ENCODE peak calls at places on chromosomes 3 and 15, in nine cellular contexts. J is mucosa of descending colon, L is GM12878, Q is H9, C is Calu3, X is uterus, K is heart left ventricle, I is osteocyte, B is left lung. Y is an unnamed sample.

GRCh38 chr15:78638658-78639314 is 2.2 kb downstream of the CHRNB4 start:
- DNase-seq in J (no peak), L (no peak), Q (peak; percentile 82), C (peak; percentile 81), X (no peak), K (peak; percentile 48), I (no peak), B (no peak), Y (peak; percentile 89)

GRCh38 chr15:92666780-92667179 is 11.2 kb upstream of the FAM174B start:
- DNase-seq in J (no peak), L (no peak), Q (no peak), C (no peak), X (no peak), K (peak; percentile 82), I (no peak), B (peak; percentile 46), Y (no peak)

GRCh38 chr15:43920815-43921214 is 94.0 kb downstream of the WDR76 start:
- DNase-seq in J (no peak), L (no peak), Q (no peak), C (no peak), X (no peak), K (no peak), I (no peak), B (no peak), Y (peak; percentile 44)

GRCh38 chr15:77107068-77107467 is 36.2 kb upstream of the TSPAN3 start:
- DNase-seq in J (no peak), L (no peak), Q (no peak), C (no peak), X (peak; percentile 44), K (peak; percentile 84), I (no peak), B (no peak), Y (no peak)

GRCh38 chr15:74027688-74028087 is 33.2 kb downstream of the PML start:
- DNase-seq in J (no peak), L (no peak), Q (no peak), C (no peak), X (no peak), K (no peak), I (no peak), B (peak; percentile 30), Y (no peak)

GRCh38 chr3:56683122-56683817 is at the start of gene TASOR:
- DNase-seq in J (peak; percentile 92), L (no peak), Q (peak; percentile 77), C (peak; percentile 90), X (peak; percentile 83), K (peak; percentile 90), I (peak; percentile 90), B (peak; percentile 86), Y (peak; percentile 72)

GRCh38 chr15:48550822-48551525 is 94.5 kb downstream of the FBN1 start:
- DNase-seq in J (no peak), L (no peak), Q (no peak), C (no peak), X (no peak), K (no peak), I (no peak), B (no peak), Y (no peak)

GRCh38 chr15:69031013-69032001 is 16.8 kb downstream of the NOX5 start:
- DNase-seq in J (peak; percentile 74), L (no peak), Q (peak; percentile 86), C (peak; percentile 66), X (no peak), K (peak; percentile 50), I (peak; percentile 75), B (peak; percentile 63), Y (peak; percentile 60)

GRCh38 chr15:78915341-78916087 is 29.3 kb downstream of the CTSH start:
- DNase-seq in J (peak; percentile 32), L (no peak), Q (no peak), C (no peak), X (peak; percentile 80), K (peak; percentile 75), I (peak; percentile 46), B (peak; percentile 86), Y (no peak)

GRCh38 chr15:34855893-34856292 is 60.5 kb upstream of the ACTC1 start:
- DNase-seq in J (no peak), L (no peak), Q (no peak), C (no peak), X (no peak), K (peak; percentile 30), I (no peak), B (no peak), Y (no peak)

GRCh38 chr3:195007794-195008193 is 263.2 kb downstream of the XXYLT1 start:
- DNase-seq in J (no peak), L (no peak), Q (peak; percentile 9), C (no peak), X (no peak), K (no peak), I (no peak), B (no peak), Y (no peak)

GRCh38 chr3:4976109-4976508 is 3.1 kb upstream of the BHLHE40 start:
- DNase-seq in J (peak; percentile 62), L (no peak), Q (peak; percentile 83), C (peak; percentile 77), X (no peak), K (peak; percentile 50), I (no peak), B (peak; percentile 85), Y (no peak)

GRCh38 chr3:108312656-108313055 is 16.3 kb downstream of the HHLA2 start:
- DNase-seq in J (no peak), L (no peak), Q (no peak), C (no peak), X (no peak), K (no peak), I (no peak), B (no peak), Y (no peak)

GRCh38 chr3:186552408-186553031 is 8.3 kb upstream of the CRYGS start:
- DNase-seq in J (no peak), L (no peak), Q (no peak), C (no peak), X (no peak), K (no peak), I (no peak), B (no peak), Y (no peak)

GRCh38 chr3:135706758-135707375 is 258.7 kb upstream of the PPP2R3A start:
- DNase-seq in J (no peak), L (no peak), Q (no peak), C (no peak), X (no peak), K (no peak), I (no peak), B (no peak), Y (no peak)

GRCh38 chr3:42660898-42661297 is 7.4 kb downstream of the ZBTB47 start:
- DNase-seq in J (no peak), L (no peak), Q (peak; percentile 53), C (no peak), X (no peak), K (peak; percentile 64), I (no peak), B (no peak), Y (no peak)
- TF ChIP-seq CTCF in J (no peak), L (peak; percentile 30), Q (peak; percentile 48), C (no peak), X (no peak), K (no peak), I (no peak), B (no peak), Y (no peak)

GRCh38 chr3:41222012-41222411 is 22.7 kb downstream of the CTNNB1 start:
- DNase-seq in J (no peak), L (no peak), Q (no peak), C (no peak), X (no peak), K (no peak), I (no peak), B (no peak), Y (no peak)
- TF ChIP-seq CTCF in J (no peak), L (no peak), Q (no peak), C (no peak), X (no peak), K (no peak), I (no peak), B (no peak), Y (no peak)

GRCh38 chr3:47024932-47025331 is 45.5 kb downstream of the NBEAL2 start:
- DNase-seq in J (no peak), L (no peak), Q (no peak), C (no peak), X (no peak), K (no peak), I (no peak), B (no peak), Y (no peak)
- TF ChIP-seq CTCF in J (no peak), L (peak; percentile 22), Q (no peak), C (no peak), X (no peak), K (no peak), I (no peak), B (no peak), Y (no peak)

GRCh38 chr3:188446791-188447190 is 292.8 kb downstream of the LPP start:
- DNase-seq in J (no peak), L (no peak), Q (no peak), C (no peak), X (no peak), K (no peak), I (no peak), B (no peak), Y (no peak)

GRCh38 chr3:188446014-188446413 is 292.1 kb downstream of the LPP start:
- DNase-seq in J (no peak), L (peak; percentile 70), Q (no peak), C (no peak), X (no peak), K (no peak), I (no peak), B (no peak), Y (no peak)

GRCh38 chr3:188452158-188452772 is 298.3 kb downstream of the LPP start:
- DNase-seq in J (no peak), L (no peak), Q (no peak), C (no peak), X (no peak), K (no peak), I (no peak), B (no peak), Y (no peak)

GRCh38 chr3:188449421-188449820 is 295.5 kb downstream of the LPP start:
- DNase-seq in J (no peak), L (no peak), Q (no peak), C (no peak), X (no peak), K (no peak), I (no peak), B (no peak), Y (no peak)

DNA sequence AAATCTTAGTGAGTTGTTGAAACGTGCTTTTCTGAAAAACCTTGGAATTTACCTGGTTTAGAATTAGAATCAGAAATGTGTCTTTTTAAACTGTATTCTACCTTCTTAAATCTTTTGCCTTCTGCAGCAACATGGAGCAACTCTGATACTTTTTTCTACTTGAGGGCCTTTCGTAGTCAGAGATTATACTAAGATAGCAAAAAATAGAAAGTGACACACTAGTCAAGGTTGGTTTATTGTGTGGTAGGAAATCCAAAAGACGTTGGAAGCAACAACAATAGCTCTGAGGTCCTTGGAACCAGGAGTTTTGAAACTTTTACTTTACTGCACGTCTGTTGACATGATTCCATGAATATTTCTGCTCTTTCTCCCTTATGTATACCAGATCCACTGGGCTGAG is 294.9 kb downstream of the LPP start:
- DNase-seq in J (no peak), L (no peak), Q (no peak), C (no peak), X (no peak), K (no peak), I (no peak), B (no peak), Y (no peak)
- TF ChIP-seq CTCF in J (no peak), L (no peak), Q (no peak), C (no peak), X (no peak), K (no peak), I (no peak), B (no peak), Y (no peak)